ENCODE peak calls at places on chromosomes 3 and 15, in six cellular contexts. S is heart left ventricle, N is A549, Z is tibial nerve, E is colonic mucosa, H is stomach. B is an unnamed sample.

GRCh38 chr3:173395412-173396181 is 1.9 kb upstream of the NLGN1 start:
- DNase-seq in Z (peak; percentile 79), H (peak; percentile 78), S (peak; percentile 87), E (peak; percentile 78), N (peak; percentile 24), B (peak; percentile 70)

GRCh38 chr3:190124067-190124466 is 3.4 kb upstream of the P3H2 start:
- DNase-seq in Z (no peak), E (no peak), N (no peak), H (no peak), S (no peak), B (no peak)

GRCh38 chr3:11637901-11638668 is 5.6 kb downstream of the VGLL4 start:
- DNase-seq in N (no peak), S (no peak), Z (no peak), H (no peak), E (no peak), B (no peak)

GRCh38 chr15:43229977-43230376 is 9.2 kb upstream of the EPB42 start:
- DNase-seq in H (no peak), N (no peak), E (no peak), S (no peak), Z (no peak), B (no peak)

GRCh38 chr3:83065861-83066260 is 1304.4 kb upstream of the GBE1 start:
- DNase-seq in N (no peak), E (no peak), S (no peak), H (no peak), Z (no peak), B (no peak)

GRCh38 chr15:73268457-73268856 is 100.3 kb downstream of the HCN4 start:
- DNase-seq in E (no peak), S (no peak), Z (no peak), H (no peak), N (no peak), B (no peak)

GRCh38 chr3:12405432-12406272 is 78.6 kb upstream of the TSEN2 start:
- DNase-seq in N (peak; percentile 90), E (peak; percentile 90), H (peak; percentile 81), Z (peak; percentile 60), S (peak; percentile 83), B (peak; percentile 92)

GRCh38 chr3:143775401-143775970 is 72.8 kb downstream of the SLC9A9 start:
- DNase-seq in S (no peak), N (peak; percentile 25), H (no peak), E (no peak), Z (no peak), B (no peak)

GRCh38 chr3:169835533-169835932 is 22.8 kb upstream of the LRRC34 start:
- DNase-seq in N (no peak), Z (no peak), S (no peak), H (no peak), E (no peak), B (no peak)

GRCh38 chr3:32934150-32934742 is 17.2 kb upstream of the CCR4 start:
- DNase-seq in S (no peak), N (peak; percentile 21), H (peak; percentile 34), Z (peak; percentile 62), E (peak; percentile 26), B (no peak)

GRCh38 chr3:37183976-37184375 is 9.6 kb upstream of the LRRFIP2 start:
- DNase-seq in E (no peak), N (no peak), S (no peak), H (no peak), Z (peak; percentile 9), B (no peak)

GRCh38 chr3:73407572-73407971 is 217.2 kb downstream of the PDZRN3 start:
- DNase-seq in S (no peak), N (no peak), H (no peak), E (no peak), Z (no peak), B (no peak)

GRCh38 chr3:44948239-44948638 is 27.7 kb downstream of the ZDHHC3 start:
- DNase-seq in N (no peak), Z (no peak), E (no peak), S (no peak), H (no peak), B (no peak)

GRCh38 chr3:185717121-185717520 is 107.7 kb downstream of the IGF2BP2 start:
- DNase-seq in H (no peak), S (no peak), E (no peak), N (no peak), Z (no peak), B (no peak)

GRCh38 chr3:127074900-127075360 is 92.0 kb downstream of the PLXNA1 start:
- DNase-seq in Z (no peak), E (no peak), S (no peak), H (no peak), N (no peak), B (peak; percentile 59)

GRCh38 chr15:62457100-62457499 is 292.0 kb upstream of the C2CD4B start:
- DNase-seq in E (no peak), Z (no peak), N (no peak), S (no peak), H (no peak), B (no peak)

GRCh38 chr3:43964640-43965039 is 273.9 kb downstream of the ABHD5 start:
- DNase-seq in S (no peak), N (no peak), Z (no peak), E (no peak), H (no peak), B (no peak)

GRCh38 chr3:38009807-38010591 is 19.4 kb downstream of the VILL start:
- DNase-seq in S (no peak), Z (no peak), N (no peak), E (no peak), H (no peak), B (no peak)

GRCh38 chr15:33109345-33109744 is 85.2 kb downstream of the FMN1 start:
- DNase-seq in N (no peak), S (no peak), H (no peak), E (no peak), Z (no peak), B (no peak)

GRCh38 chr3:125959317-125960065 is 9.5 kb upstream of the ROPN1B start:
- DNase-seq in S (no peak), E (no peak), H (no peak), Z (no peak), N (no peak), B (no peak)

GRCh38 chr3:16219777-16220176 is 45.0 kb downstream of the DPH3 start:
- DNase-seq in H (no peak), E (no peak), N (no peak), Z (no peak), S (no peak), B (no peak)

GRCh38 chr15:100032358-100033080 is 299.3 kb upstream of the LYSMD4 start:
- DNase-seq in N (no peak), S (no peak), E (no peak), H (no peak), Z (peak; percentile 14), B (no peak)

GRCh38 chr3:96986241-96986640 is 171.8 kb downstream of the EPHA6 start:
- DNase-seq in H (no peak), E (no peak), Z (no peak), S (no peak), N (no peak), B (no peak)

GRCh38 chr3:29901097-29901496 is 620.2 kb downstream of the RBMS3 start:
- DNase-seq in H (no peak), E (no peak), S (no peak), N (no peak), Z (no peak), B (no peak)

GRCh38 chr15:41621200-41622193 is 38.7 kb upstream of the MGA start:
- DNase-seq in H (peak; percentile 79), S (peak; percentile 78), N (peak; percentile 93), Z (peak; percentile 64), E (peak; percentile 83), B (peak; percentile 75)

DNA sequence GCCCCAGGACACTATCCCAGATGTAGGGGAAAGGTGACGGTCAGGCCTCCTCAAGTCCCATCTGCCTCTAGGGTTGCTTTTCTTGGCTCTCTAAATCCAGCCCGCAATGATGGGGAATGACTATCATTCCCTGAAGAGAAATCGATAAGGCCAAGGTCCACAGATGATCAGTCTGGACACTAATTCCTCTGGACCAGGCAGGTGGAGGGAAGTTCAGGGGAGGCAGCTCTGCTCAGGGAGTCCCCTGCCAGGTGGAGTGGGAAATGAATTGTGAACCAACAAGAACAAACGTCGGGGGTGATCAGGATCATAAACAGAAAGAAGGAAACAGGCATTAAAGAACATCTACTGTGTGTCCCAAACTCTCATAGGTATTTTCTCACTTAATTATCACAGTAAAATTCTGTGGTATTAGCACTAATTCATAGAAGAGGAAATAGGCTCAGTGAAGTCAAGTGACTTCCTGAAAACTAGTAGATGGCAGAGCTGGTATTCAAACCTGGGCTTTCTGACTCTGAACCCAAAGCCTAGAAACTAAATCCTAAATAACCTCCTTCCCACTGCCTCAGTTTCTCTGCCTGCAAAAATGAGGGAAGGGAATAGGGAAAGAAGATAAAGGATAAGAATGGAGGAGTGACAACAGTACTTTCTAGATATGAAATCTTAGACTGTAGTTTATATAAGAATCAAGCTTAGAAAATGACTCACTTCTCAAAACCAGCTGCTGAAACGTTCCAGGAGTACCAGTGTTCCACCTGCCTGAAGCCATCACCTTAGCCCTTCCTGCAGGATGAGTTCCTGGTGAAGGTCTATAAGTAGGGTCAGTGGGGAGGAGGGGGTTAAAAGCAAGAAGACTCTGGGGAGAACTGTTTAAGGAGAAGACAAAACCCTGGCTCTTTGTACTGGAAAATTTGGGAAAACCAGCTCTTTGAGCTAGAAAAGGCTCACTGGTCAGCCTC is 7.5 kb downstream of the BMF start:
- DNase-seq in E (no peak), H (no peak), N (no peak), S (no peak), Z (no peak), B (peak; percentile 38)
- H3K27ac ChIP-seq in E (peak overlapping the region; percentile 8), H (peak overlapping the region; percentile 90), N (peak overlapping the region; percentile 68), S (peak overlapping the region; percentile 68), Z (peak overlapping the region; percentile 95), B (no peak overlapping the region)

GRCh38 chr15:96316953-96317629 is 13.4 kb upstream of the NR2F2 start:
- DNase-seq in S (no peak), E (no peak), N (no peak), Z (no peak), H (peak; percentile 60), B (no peak)
- H3K27ac ChIP-seq in S (no peak overlapping the region), E (no peak overlapping the region), N (no peak overlapping the region), Z (peak overlapping the region; percentile 42), H (peak overlapping the region; percentile 22), B (no peak overlapping the region)

DNA sequence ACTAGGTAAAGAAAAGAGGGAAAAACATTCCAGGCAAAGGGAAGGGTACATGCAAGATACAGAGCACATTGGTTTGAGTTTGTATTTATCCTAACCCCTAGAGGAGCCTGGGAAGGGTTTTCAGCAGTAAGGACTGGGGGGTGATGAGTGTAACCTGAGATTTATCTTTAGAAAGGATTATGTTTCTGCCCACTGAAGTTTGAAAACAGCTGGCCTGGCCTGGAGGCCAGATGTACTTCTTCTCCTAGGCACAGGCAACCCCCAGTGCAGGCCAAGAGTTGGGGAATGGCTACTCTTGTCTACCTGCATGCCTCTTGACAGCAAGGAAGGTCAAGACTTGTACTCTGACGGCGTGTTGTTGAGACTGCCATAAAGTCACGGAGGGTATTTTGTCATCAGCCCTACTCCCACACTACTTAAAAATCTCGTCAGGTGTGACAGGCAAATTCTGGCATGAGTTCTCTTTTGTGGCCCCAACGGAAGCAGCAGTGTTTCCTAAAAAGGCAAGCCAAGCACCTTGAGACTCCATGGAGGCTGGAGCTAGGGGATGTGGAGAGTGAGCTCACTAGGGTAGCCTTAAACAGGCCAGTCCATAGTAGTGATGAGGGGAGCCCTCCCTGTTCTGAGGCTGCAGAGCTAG is 241.5 kb upstream of the WNT5A start:
- DNase-seq in S (no peak), E (no peak), Z (no peak), H (no peak), N (no peak), B (no peak)
- H3K27ac ChIP-seq in S (no peak overlapping the region), E (no peak overlapping the region), Z (no peak overlapping the region), H (no peak overlapping the region), N (no peak overlapping the region), B (no peak overlapping the region)

DNA sequence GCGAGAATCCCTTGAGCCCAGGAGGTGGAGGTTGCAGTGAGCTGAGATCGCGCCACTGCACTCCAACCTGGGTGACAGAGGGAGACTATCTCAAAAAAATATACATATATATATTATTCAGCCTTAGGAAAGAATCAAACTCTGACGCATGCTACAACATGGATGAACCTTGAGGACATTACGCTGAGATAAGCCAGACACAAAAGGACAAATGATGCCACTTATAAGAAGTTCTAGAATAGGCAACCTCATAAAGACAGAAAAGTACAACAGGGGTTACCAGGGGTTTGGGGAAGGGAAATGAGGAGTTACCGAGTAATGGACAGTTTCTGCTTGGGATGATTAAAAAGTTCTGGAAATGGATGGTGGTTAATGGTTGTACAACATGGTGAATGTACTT is 727 bp downstream of the PDHB start:
- DNase-seq in E (no peak), H (no peak), N (no peak), S (no peak), Z (no peak), B (no peak)
- H3K27ac ChIP-seq in E (peak overlapping the region; percentile 85), H (peak overlapping the region; percentile 91), N (peak overlapping the region; percentile 97), S (peak overlapping the region; percentile 87), Z (peak overlapping the region; percentile 92), B (no peak overlapping the region)

B was measured in PC-9.